ENCODE peak calls at places on chromosome 5, in ten cellular contexts. K is transverse colon, Z is GM12865, J is sigmoid colon, Q is MCF 10A, M is activated B cell treated with CpG ODN at 0.5 μM for 24 hours, I is HFFc6, V is upper lobe of right lung, R is WTC11, H is heart left ventricle. T is an unnamed sample.

GRCh38 chr5:50929174-50929573 is 262.7 kb downstream of the PARP8 start:
- DNase-seq in Q (no peak), Z (no peak), I (no peak), K (no peak), M (no peak), R (no peak), H (no peak), J (no peak), V (no peak), T (no peak)

GRCh38 chr5:73901455-73901854 is 275.5 kb downstream of the ARHGEF28 start:
- DNase-seq in R (no peak), I (no peak), V (no peak), Z (no peak), J (no peak), Q (peak; percentile 23), K (peak; percentile 25), H (no peak), M (no peak), T (no peak)

GRCh38 chr5:18745591-18745987 is 1111.3 kb downstream of the TAF11L14 start:
- DNase-seq in I (no peak), J (no peak), K (peak; percentile 18), V (no peak), Q (no peak), Z (peak; percentile 58), R (no peak), M (no peak), H (peak; percentile 34), T (no peak)

GRCh38 chr5:91929522-91929817 is 546.4 kb upstream of the ARRDC3 start:
- DNase-seq in H (no peak), R (no peak), Z (no peak), K (no peak), I (no peak), Q (no peak), M (no peak), V (no peak), J (no peak), T (no peak)

GRCh38 chr5:112757468-112758208 is 20.0 kb downstream of the APC start:
- DNase-seq in H (no peak), I (peak; percentile 58), V (no peak), K (no peak), M (no peak), R (no peak), J (no peak), Q (peak; percentile 61), Z (peak; percentile 72), T (no peak)

GRCh38 chr5:57408714-57409113 is 73.9 kb downstream of the ACTBL2 start:
- DNase-seq in Z (no peak), J (no peak), H (no peak), V (no peak), Q (no peak), K (no peak), M (no peak), R (no peak), I (peak; percentile 2), T (no peak)

GRCh38 chr5:10106806-10107205 is 142.9 kb downstream of the ATPSCKMT start:
- DNase-seq in K (no peak), V (no peak), Q (peak; percentile 11), Z (no peak), I (peak; percentile 16), M (no peak), R (no peak), H (no peak), J (no peak), T (no peak)

GRCh38 chr5:135033026-135033861 is 784 bp downstream of the PITX1 start:
- DNase-seq in K (no peak), I (peak; percentile 58), J (no peak), Q (peak; percentile 70), H (no peak), Z (peak; percentile 26), V (no peak), M (no peak), R (peak; percentile 60), T (no peak)

GRCh38 chr5:10424124-10424731 is 17.5 kb upstream of the ROPN1L start:
- DNase-seq in Q (peak; percentile 40), R (peak; percentile 34), V (no peak), Z (peak; percentile 54), I (peak; percentile 38), K (no peak), J (no peak), M (no peak), H (peak; percentile 43), T (no peak)

GRCh38 chr5:35246928-35247644 is 16.8 kb upstream of the PRLR start:
- DNase-seq in Z (no peak), Q (no peak), V (no peak), R (no peak), M (no peak), J (no peak), I (no peak), K (peak; percentile 41), H (peak; percentile 63), T (no peak)

GRCh38 chr5:180018661-180019060 is 52.9 kb downstream of the RNF130 start:
- DNase-seq in K (no peak), J (no peak), M (no peak), H (no peak), I (no peak), Z (no peak), V (no peak), R (no peak), Q (no peak), T (no peak)

GRCh38 chr5:65213921-65214525 is 267.7 kb downstream of the ADAMTS6 start:
- DNase-seq in H (no peak), K (peak; percentile 9), R (peak; percentile 30), Q (peak; percentile 47), Z (peak; percentile 17), I (peak; percentile 22), M (no peak), J (no peak), V (no peak), T (no peak)

GRCh38 chr5:58722160-58722559 is 139.3 kb downstream of the RAB3C start:
- DNase-seq in Q (no peak), K (no peak), H (no peak), I (no peak), R (no peak), Z (no peak), M (no peak), J (no peak), V (no peak), T (no peak)

GRCh38 chr5:140202610-140203009 is 27.6 kb downstream of the CYSTM1 start:
- DNase-seq in V (no peak), I (no peak), Z (no peak), R (no peak), M (no peak), H (no peak), K (no peak), Q (no peak), J (no peak), T (no peak)

GRCh38 chr5:83507431-83507830 is 35.9 kb downstream of the VCAN start:
- DNase-seq in V (no peak), R (no peak), K (no peak), M (no peak), Q (no peak), I (peak; percentile 39), Z (no peak), J (no peak), H (no peak), T (no peak)

GRCh38 chr5:1010181-1010510 is 1.5 kb downstream of the NKD2 start:
- DNase-seq in K (no peak), Q (no peak), M (no peak), J (peak; percentile 58), V (no peak), I (no peak), H (peak; percentile 29), R (no peak), Z (no peak), T (no peak)

GRCh38 chr5:71972777-71973473 is 134.3 kb upstream of the MAP1B start:
- DNase-seq in K (no peak), Z (no peak), I (no peak), R (no peak), M (no peak), J (no peak), Q (no peak), H (peak; percentile 32), V (no peak), T (no peak)

DNA sequence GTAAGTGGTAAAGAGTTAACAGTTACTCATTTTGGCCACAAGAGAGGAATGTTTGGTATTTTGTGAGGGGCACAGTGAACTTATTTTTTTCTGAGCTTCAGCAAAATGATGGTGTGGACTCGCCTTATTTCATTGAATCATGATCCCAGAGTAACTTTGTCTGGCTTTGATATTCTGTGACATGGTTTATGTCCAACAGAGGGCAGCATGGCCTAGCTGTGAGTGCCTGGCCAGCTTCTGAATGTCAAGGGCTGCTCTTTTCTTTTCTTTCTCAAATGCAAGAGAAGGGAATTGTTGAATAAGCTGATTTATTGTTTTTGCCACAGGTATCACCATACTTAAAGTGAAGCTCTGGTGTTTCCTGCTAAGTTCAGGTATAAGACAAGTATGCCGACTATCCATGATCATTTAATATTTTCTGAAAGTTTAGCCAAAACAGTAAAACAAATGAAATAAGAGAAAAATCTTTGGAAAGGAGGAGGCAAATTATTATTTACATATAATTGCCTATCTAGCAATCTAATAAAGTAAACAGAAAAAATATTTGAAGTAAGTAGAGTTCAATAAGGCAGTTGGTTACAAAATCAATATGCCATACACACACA is 31.7 kb downstream of the MRPL22 start:
- DNase-seq in R (peak; percentile 32), I (peak; percentile 45), V (no peak), J (no peak), K (no peak), Q (peak; percentile 66), Z (peak; percentile 30), M (no peak), H (peak; percentile 28), T (no peak)
- TF ChIP-seq CTCF in R (peak; percentile 34), I (peak; percentile 86), V (peak; percentile 49), J (peak; percentile 34), K (no peak), Q (peak; percentile 68), Z (peak; percentile 46), M (no peak), H (peak; percentile 54), T (no peak)

DNA sequence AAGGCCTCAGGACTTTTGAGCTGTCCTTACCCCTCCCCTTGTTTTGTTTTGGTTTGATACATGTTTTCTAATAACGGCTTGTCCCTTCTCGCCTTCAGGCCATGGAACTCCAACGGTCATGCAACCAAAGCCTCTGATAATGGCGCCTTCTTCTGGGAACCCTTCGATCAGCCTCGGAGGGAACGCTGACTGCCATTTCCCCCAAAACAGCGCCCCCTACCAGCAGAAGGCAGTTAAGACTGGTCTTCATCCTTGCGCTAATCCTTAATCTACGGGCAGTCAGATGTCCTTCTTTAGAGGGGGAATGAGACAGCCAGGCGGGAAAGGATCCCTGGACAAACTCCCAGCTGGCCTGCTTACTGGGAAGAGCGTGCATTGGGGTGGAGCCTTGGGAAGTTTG is 276.6 kb downstream of the ICE1 start:
- DNase-seq in I (no peak), V (no peak), J (no peak), K (no peak), Q (no peak), R (peak; percentile 66), M (no peak), Z (no peak), H (no peak), T (no peak)
- TF ChIP-seq CTCF in I (no peak), V (no peak), J (no peak), K (no peak), Q (no peak), R (peak; percentile 63), M (no peak), Z (no peak), H (no peak), T (no peak)

GRCh38 chr5:55037046-55037771 is 13.2 kb downstream of the GZMK start:
- DNase-seq in Q (peak; percentile 9), R (peak; percentile 31), H (no peak), K (peak; percentile 20), M (no peak), Z (peak; percentile 67), J (no peak), I (peak; percentile 1), V (no peak), T (peak; percentile 47)
- TF ChIP-seq CTCF in Q (no peak), R (no peak), H (no peak), K (no peak), M (no peak), Z (no peak), J (no peak), I (peak; percentile 39), V (no peak), T (no peak)

GRCh38 chr5:156815988-156816599 is 34.0 kb upstream of the PPP1R2B start:
- DNase-seq in H (no peak), R (peak; percentile 43), I (peak; percentile 4), J (no peak), M (no peak), K (peak; percentile 17), Q (peak; percentile 8), V (no peak), Z (peak; percentile 60), T (no peak)
- TF ChIP-seq CTCF in H (peak; percentile 47), R (peak; percentile 32), I (peak; percentile 65), J (peak; percentile 25), M (peak; percentile 13), K (peak; percentile 39), Q (peak; percentile 69), V (peak; percentile 41), Z (peak; percentile 36), T (no peak)

T was measured in natural killer cell.